ENCODE peak calls at places on chromosome X, in five cellular contexts. S is stomach, G is ascending aorta, N is mesendoderm, L is BE2C. F is an unnamed sample.

GRCh38 chrX:53674581-53674980 is 11.9 kb downstream of the HUWE1 start:
- DNase-seq in S (no peak), G (no peak), N (no peak), L (no peak), F (no peak)

GRCh38 chrX:15679246-15679645 is 14.6 kb upstream of the CLTRN start:
- DNase-seq in S (no peak), G (no peak), N (no peak), L (peak; percentile 31), F (no peak)

GRCh38 chrX:25873196-25873595 is 264.9 kb upstream of the MAGEB18 start:
- DNase-seq in S (no peak), G (no peak), N (no peak), L (no peak), F (no peak)

GRCh38 chrX:38988301-38988700 is 187.0 kb downstream of the MID1IP1 start:
- DNase-seq in S (no peak), G (no peak), N (no peak), L (no peak), F (no peak)

GRCh38 chrX:23334871-23335599 is 386 bp downstream of the PTCHD1 start:
- DNase-seq in S (no peak), G (no peak), N (peak; percentile 40), L (no peak), F (no peak)

GRCh38 chrX:88612870-88613329 is 134.1 kb upstream of the CPXCR1 start:
- DNase-seq in S (no peak), G (no peak), N (peak; percentile 61), L (no peak), F (no peak)

GRCh38 chrX:14529288-14529989 is at the start of gene GLRA2:
- DNase-seq in S (no peak), G (no peak), N (peak; percentile 62), L (no peak), F (no peak)

GRCh38 chrX:21940356-21940829 is at the start of gene SMS:
- DNase-seq in S (peak; percentile 77), G (peak; percentile 29), N (peak; percentile 77), L (peak; percentile 75), F (peak; percentile 24)

GRCh38 chrX:111467896-111468295 is 43.5 kb upstream of the SERTM2 start:
- DNase-seq in S (no peak), G (no peak), N (no peak), L (peak; percentile 74), F (no peak)

GRCh38 chrX:150568320-150569154 is at the start of gene MTM1:
- DNase-seq in S (peak; percentile 92), G (peak; percentile 82), N (peak; percentile 98), L (peak; percentile 93), F (peak; percentile 90)

GRCh38 chrX:107673933-107674479 is 45.7 kb downstream of the PRPS1 start:
- DNase-seq in S (peak; percentile 87), G (peak; percentile 78), N (no peak), L (no peak), F (peak; percentile 98)

GRCh38 chrX:1392376-1393130 is 640 bp upstream of the SLC25A6 start:
- DNase-seq in S (peak; percentile 65), G (no peak), N (peak; percentile 82), L (peak; percentile 69), F (no peak)

GRCh38 chrX:22392176-22392814 is 119.6 kb downstream of the CBLL2 start:
- DNase-seq in S (no peak), G (no peak), N (no peak), L (no peak), F (no peak)

GRCh38 chrX:34956915-34957314 is 14.3 kb downstream of the FAM47B start:
- DNase-seq in S (no peak), G (no peak), N (no peak), L (no peak), F (no peak)

GRCh38 chrX:2578864-2579263 is 78.1 kb upstream of the DHRSX start:
- DNase-seq in S (no peak), G (no peak), N (no peak), L (no peak), F (no peak)

GRCh38 chrX:79133897-79134296 is 10.6 kb upstream of the GPR174 start:
- DNase-seq in S (no peak), G (no peak), N (no peak), L (no peak), F (peak; percentile 66)

GRCh38 chrX:53251307-53251706 is 26.3 kb upstream of the KDM5C start:
- DNase-seq in S (no peak), G (no peak), N (no peak), L (no peak), F (no peak)

GRCh38 chrX:100599456-100599855 is 14.7 kb downstream of the TNMD start:
- DNase-seq in S (no peak), G (no peak), N (peak; percentile 42), L (no peak), F (no peak)

GRCh38 chrX:100445593-100445992 is 35.5 kb upstream of the PCDH19 start:
- DNase-seq in S (no peak), G (no peak), N (no peak), L (no peak), F (no peak)

GRCh38 chrX:119870626-119871131 is 854 bp downstream of the RNF113A start:
- DNase-seq in S (no peak), G (no peak), N (peak; percentile 10), L (peak; percentile 35), F (peak; percentile 36)

GRCh38 chrX:29746326-29746725 is 469.0 kb upstream of the MAGEB2 start:
- DNase-seq in S (no peak), G (no peak), N (no peak), L (no peak), F (no peak)

GRCh38 chrX:119071381-119071780 is 1.4 kb upstream of the CT47C1 start:
- DNase-seq in S (no peak), G (no peak), N (no peak), L (no peak), F (no peak)

GRCh38 chrX:68794486-68794885 is 34.3 kb upstream of the EFNB1 start:
- DNase-seq in S (no peak), G (no peak), N (no peak), L (no peak), F (no peak)

GRCh38 chrX:116490091-116490490 is 27.3 kb upstream of the CT83 start:
- DNase-seq in S (no peak), G (no peak), N (no peak), L (no peak), F (no peak)

GRCh38 chrX:2782171-2782570 is 30.3 kb downstream of the XG start:
- DNase-seq in S (no peak), G (no peak), N (no peak), L (no peak), F (no peak)

GRCh38 chrX:109077788-109078187 is 341.4 kb upstream of the IRS4 start:
- DNase-seq in S (no peak), G (no peak), N (no peak), L (no peak), F (no peak)

GRCh38 chrX:149398027-149398426 is 107.1 kb downstream of the IDS start:
- DNase-seq in S (no peak), G (no peak), N (no peak), L (no peak), F (no peak)

GRCh38 chrX:42748067-42748850 is 29.7 kb downstream of the PPP1R2C start:
- DNase-seq in S (no peak), G (no peak), N (peak; percentile 68), L (no peak), F (no peak)

GRCh38 chrX:115330498-115331138 is 41.1 kb downstream of the LUZP4 start:
- DNase-seq in S (no peak), G (no peak), N (peak; percentile 67), L (peak; percentile 24), F (peak; percentile 24)

GRCh38 chrX:6053126-6053625 is 175.5 kb downstream of the NLGN4X start:
- DNase-seq in S (no peak), G (no peak), N (no peak), L (no peak), F (no peak)

GRCh38 chrX:114962209-114962608 is 55.2 kb downstream of the IL13RA2 start:
- DNase-seq in S (no peak), G (no peak), N (no peak), L (no peak), F (no peak)

GRCh38 chrX:130147631-130148030 is 18.0 kb downstream of the AIFM1 start:
- DNase-seq in S (no peak), G (no peak), N (no peak), L (no peak), F (no peak)
- H3K27me3 ChIP-seq in S (no peaks in the 10 kb centered on the region), G (no peaks in the 10 kb centered on the region), N (no peaks in the 10 kb centered on the region), L (no peaks in the 10 kb centered on the region), F (no peaks in the 10 kb centered on the region)

DNA sequence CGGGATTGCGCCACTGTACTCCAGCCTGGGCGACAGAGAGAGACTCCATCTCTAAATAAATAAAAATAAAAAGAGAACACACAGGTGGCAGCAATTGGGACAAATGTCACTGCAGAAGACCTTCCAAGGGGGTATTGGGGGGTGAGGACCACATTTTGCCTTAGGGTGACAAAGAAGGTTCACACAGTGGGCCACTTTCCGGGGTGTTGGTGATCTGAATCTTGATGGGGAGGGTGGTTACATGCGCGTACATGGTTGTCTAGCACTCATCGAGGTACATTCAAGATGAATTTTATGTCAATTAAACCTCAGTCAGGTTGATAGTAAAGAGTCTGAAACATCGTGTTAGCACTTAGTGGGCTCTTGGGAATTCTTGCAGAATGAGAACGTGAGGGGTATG is 20.5 kb upstream of the TMSB4X start:
- DNase-seq in S (no peak), G (no peak), N (no peak), L (no peak), F (no peak)
- H3K4me1 ChIP-seq in S (peaks cover 20% of the 10 kb centered on the region), G (no peaks in the 10 kb centered on the region), N (no peaks in the 10 kb centered on the region), L (peaks cover 5% of the 10 kb centered on the region), F (peaks cover 92% of the 10 kb centered on the region)

GRCh38 chrX:137549073-137549472 is 16.9 kb upstream of the ZIC3 start:
- DNase-seq in S (no peak), G (no peak), N (peak; percentile 45), L (no peak), F (no peak)

GRCh38 chrX:137548261-137548660 is 17.7 kb upstream of the ZIC3 start:
- DNase-seq in S (no peak), G (no peak), N (peak; percentile 26), L (no peak), F (no peak)

GRCh38 chrX:137547291-137547690 is 18.6 kb upstream of the ZIC3 start:
- DNase-seq in S (no peak), G (no peak), N (peak; percentile 27), L (no peak), F (no peak)

GRCh38 chrX:137549846-137550534 is 15.9 kb upstream of the ZIC3 start:
- DNase-seq in S (no peak), G (no peak), N (peak; percentile 45), L (no peak), F (no peak)

GRCh38 chrX:137550561-137551305 is 15.2 kb upstream of the ZIC3 start:
- DNase-seq in S (no peak), G (no peak), N (peak; percentile 51), L (no peak), F (no peak)
- H3K27me3 ChIP-seq in S (peaks cover 85% of the 10 kb centered on the region), G (no peaks in the 10 kb centered on the region), N (peaks cover 18% of the 10 kb centered on the region), L (peaks cover 49% of the 10 kb centered on the region), F (no peaks in the 10 kb centered on the region)

GRCh38 chrX:154733072-154733425 is 17.8 kb downstream of the GAB3 start:
- DNase-seq in S (no peak), G (no peak), N (no peak), L (no peak), F (no peak)

GRCh38 chrX:154732421-154733071 is 18.3 kb downstream of the GAB3 start:
- DNase-seq in S (no peak), G (no peak), N (peak; percentile 18), L (no peak), F (no peak)

GRCh38 chrX:154738013-154738738 is 12.7 kb downstream of the GAB3 start:
- DNase-seq in S (no peak), G (no peak), N (no peak), L (no peak), F (peak; percentile 49)

GRCh38 chrX:154734101-154734781 is 16.6 kb downstream of the GAB3 start:
- DNase-seq in S (no peak), G (no peak), N (no peak), L (no peak), F (no peak)

GRCh38 chrX:154735695-154736393 is 15.0 kb downstream of the GAB3 start:
- DNase-seq in S (no peak), G (no peak), N (no peak), L (no peak), F (no peak)
- H3K4me1 ChIP-seq in S (peaks cover 52% of the 10 kb centered on the region), G (peaks cover 10% of the 10 kb centered on the region), N (no peaks in the 10 kb centered on the region), L (no peaks in the 10 kb centered on the region), F (peaks cover 95% of the 10 kb centered on the region)

F was measured in CD4-positive, alpha-beta memory T cell.